ENCODE peak calls at places on chromosomes 7 and 10, in ten cellular contexts. N is fibroblast of lung; B is OCI-LY7; E is cardiac muscle cell; Z is uterus; J is naive thymus-derived CD4-positive, alpha-beta T cell; S is neural progenitor cell; H is left ventricle myocardium inferior; O is suprapubic skin; R is HCT116. I is an unnamed sample.

GRCh38 chr10:132231656-132232552 is 45.2 kb downstream of the DPYSL4 start:
- DNase-seq in N (no peak), B (no peak), E (no peak), Z (no peak), J (peak), S (no peak), H (no peak), O (no peak), R (no peak), I (no peak)

GRCh38 chr7:131629203-131629871 is 72.9 kb upstream of the PODXL start:
- DNase-seq in N (peak), B (no peak), E (no peak), Z (peak), J (no peak), S (no peak), H (peak), O (no peak), R (no peak), I (peak)

GRCh38 chr7:158390460-158390859 is 197.2 kb downstream of the PTPRN2 start:
- DNase-seq in N (no peak), B (no peak), E (no peak), Z (no peak), J (no peak), S (no peak), H (no peak), O (no peak), R (no peak), I (no peak)

GRCh38 chr10:12389154-12389734 is 39.9 kb downstream of the CAMK1D start:
- DNase-seq in N (no peak), B (no peak), E (no peak), Z (no peak), J (no peak), S (no peak), H (no peak), O (peak), R (no peak), I (no peak)

GRCh38 chr10:114306116-114306973 is 67.3 kb downstream of the VWA2 start:
- DNase-seq in N (peak), B (no peak), E (no peak), Z (no peak), J (no peak), S (no peak), H (no peak), O (no peak), R (no peak), I (peak)

GRCh38 chr10:11424456-11425287 is 186.8 kb downstream of the USP6NL start:
- DNase-seq in N (peak), B (peak), E (peak), Z (no peak), J (no peak), S (peak), H (peak), O (peak), R (peak), I (peak)

GRCh38 chr10:35854661-35855060 is 212.6 kb upstream of the FZD8 start:
- DNase-seq in N (no peak), B (no peak), E (no peak), Z (no peak), J (no peak), S (no peak), H (no peak), O (no peak), R (no peak), I (no peak)

GRCh38 chr7:156984209-156984891 is 26.1 kb downstream of the MNX1 start:
- DNase-seq in N (no peak), B (no peak), E (no peak), Z (peak), J (no peak), S (no peak), H (no peak), O (no peak), R (no peak), I (no peak)

GRCh38 chr7:4775281-4776159 is at the start of gene AP5Z1:
- DNase-seq in N (peak), B (peak), E (peak), Z (peak), J (peak), S (peak), H (peak), O (peak), R (peak), I (peak)

GRCh38 chr10:26696786-26697162 is 727 bp upstream of the PDSS1 start:
- DNase-seq in N (no peak), B (no peak), E (no peak), Z (no peak), J (no peak), S (no peak), H (no peak), O (no peak), R (peak), I (no peak)

GRCh38 chr10:92697663-92698511 is 8.1 kb downstream of the HHEX start:
- DNase-seq in N (no peak), B (no peak), E (no peak), Z (no peak), J (no peak), S (no peak), H (no peak), O (no peak), R (no peak), I (no peak)

GRCh38 chr10:105785721-105786120 is 1144.6 kb downstream of the SORCS3 start:
- DNase-seq in N (no peak), B (no peak), E (no peak), Z (no peak), J (no peak), S (no peak), H (no peak), O (no peak), R (no peak), I (no peak)

GRCh38 chr10:124741281-124741921 is 2.8 kb downstream of the FAM53B start:
- DNase-seq in N (peak), B (peak), E (peak), Z (peak), J (peak), S (peak), H (peak), O (no peak), R (peak), I (peak)

GRCh38 chr7:50504646-50505546 is 54.7 kb upstream of the FIGNL1 start:
- DNase-seq in N (no peak), B (no peak), E (no peak), Z (no peak), J (no peak), S (no peak), H (no peak), O (no peak), R (no peak), I (no peak)

GRCh38 chr7:139535252-139535651 is 11.8 kb downstream of the CLEC2L start:
- DNase-seq in N (no peak), B (no peak), E (no peak), Z (no peak), J (no peak), S (no peak), H (no peak), O (no peak), R (no peak), I (no peak)

GRCh38 chr10:19290770-19291169 is 242.2 kb downstream of the MALRD1 start:
- DNase-seq in N (no peak), B (no peak), E (no peak), Z (no peak), J (no peak), S (no peak), H (no peak), O (no peak), R (no peak), I (no peak)

GRCh38 chr10:24385776-24386175 is 176.8 kb downstream of the KIAA1217 start:
- DNase-seq in N (peak), B (no peak), E (no peak), Z (no peak), J (no peak), S (no peak), H (no peak), O (no peak), R (no peak), I (peak)

GRCh38 chr10:12221323-12222298 is 25.6 kb downstream of the CDC123 start:
- DNase-seq in N (peak), B (no peak), E (no peak), Z (no peak), J (no peak), S (no peak), H (no peak), O (no peak), R (peak), I (peak)

GRCh38 chr10:92291921-92292860 is 1.2 kb downstream of the MARCHF5 start:
- DNase-seq in N (peak), B (peak), E (peak), Z (peak), J (peak), S (peak), H (peak), O (no peak), R (peak), I (peak)

GRCh38 chr10:30219977-30220751 is 128.9 kb downstream of the MTPAP start:
- DNase-seq in N (peak), B (peak), E (no peak), Z (no peak), J (no peak), S (peak), H (no peak), O (no peak), R (no peak), I (peak)

GRCh38 chr10:71250405-71250804 is 38.0 kb downstream of the UNC5B start:
- DNase-seq in N (no peak), B (no peak), E (no peak), Z (no peak), J (no peak), S (no peak), H (no peak), O (no peak), R (no peak), I (no peak)

GRCh38 chr10:108424656-108425055 is 1260.2 kb upstream of the SORCS1 start:
- DNase-seq in N (peak), B (no peak), E (no peak), Z (no peak), J (no peak), S (no peak), H (no peak), O (no peak), R (no peak), I (peak)

GRCh38 chr10:101529720-101530553 is 58.1 kb downstream of the POLL start:
- DNase-seq in N (peak), B (no peak), E (no peak), Z (no peak), J (no peak), S (no peak), H (no peak), O (no peak), R (no peak), I (no peak)

GRCh38 chr10:47076949-47077348 is 165.7 kb downstream of the PTPN20 start:
- DNase-seq in N (peak), B (no peak), E (no peak), Z (no peak), J (no peak), S (no peak), H (no peak), O (no peak), R (no peak), I (no peak)

GRCh38 chr7:159065151-159065550 is 79.5 kb downstream of the VIPR2 start:
- DNase-seq in N (no peak), B (no peak), E (no peak), Z (no peak), J (no peak), S (no peak), H (peak), O (peak), R (no peak), I (no peak)

GRCh38 chr10:127976286-127976685 is 69.4 kb downstream of the PTPRE start:
- DNase-seq in N (peak), B (no peak), E (no peak), Z (no peak), J (no peak), S (peak), H (no peak), O (no peak), R (no peak), I (no peak)

GRCh38 chr10:119449760-119450461 is 92.6 kb downstream of the RGS10 start:
- DNase-seq in N (peak), B (peak), E (no peak), Z (peak), J (no peak), S (no peak), H (no peak), O (no peak), R (no peak), I (peak)

GRCh38 chr7:101303102-101303701 is 18.4 kb downstream of the IFT22 start:
- DNase-seq in N (peak), B (no peak), E (no peak), Z (no peak), J (no peak), S (peak), H (no peak), O (no peak), R (no peak), I (no peak)

GRCh38 chr10:5449823-5450222 is 37.5 kb downstream of the NET1 start:
- DNase-seq in N (peak), B (no peak), E (no peak), Z (peak), J (no peak), S (peak), H (no peak), O (no peak), R (no peak), I (peak)
- H3K27ac ChIP-seq in N (peak), B (no peak), E (no peak), Z (peak), J (no peak), S (no peak), H (peak), O (peak), R (no peak), I (peak)

GRCh38 chr7:80721880-80722595 is 83.6 kb downstream of the CD36 start:
- DNase-seq in N (peak), B (no peak), E (no peak), Z (peak), J (no peak), S (peak), H (no peak), O (no peak), R (peak), I (peak)
- H3K4me3 ChIP-seq in N (peak), B (no peak), E (no peak), Z (no peak), J (no peak), S (no peak), H (no peak), O (no peak), R (peak), I (no peak)

DNA sequence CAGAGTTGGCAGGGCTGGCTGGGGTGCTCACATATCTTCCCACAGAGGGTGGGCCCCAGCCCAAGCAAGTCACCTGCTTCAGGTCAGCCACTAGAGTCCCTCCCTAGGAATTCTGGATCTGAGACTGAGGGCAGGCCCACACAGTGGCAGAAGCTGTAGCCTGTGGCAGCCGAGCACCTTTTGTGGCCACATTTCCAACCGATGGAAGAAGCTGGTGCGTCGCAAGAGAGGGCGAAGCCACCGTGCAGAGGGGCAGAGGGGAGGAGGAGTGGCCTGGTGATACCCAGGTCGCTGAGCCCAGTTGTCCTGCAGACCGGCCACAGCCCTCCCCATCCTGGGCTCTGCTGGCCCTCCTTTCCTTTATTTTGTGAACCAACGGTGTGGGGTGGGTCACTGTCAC is 5.3 kb downstream of the POLM start:
- DNase-seq in N (no peak), B (no peak), E (no peak), Z (no peak), J (no peak), S (no peak), H (no peak), O (no peak), R (no peak), I (no peak)
- H3K27ac ChIP-seq in N (no peak), B (no peak), E (no peak), Z (no peak), J (no peak), S (no peak), H (peak), O (no peak), R (no peak), I (no peak)

DNA sequence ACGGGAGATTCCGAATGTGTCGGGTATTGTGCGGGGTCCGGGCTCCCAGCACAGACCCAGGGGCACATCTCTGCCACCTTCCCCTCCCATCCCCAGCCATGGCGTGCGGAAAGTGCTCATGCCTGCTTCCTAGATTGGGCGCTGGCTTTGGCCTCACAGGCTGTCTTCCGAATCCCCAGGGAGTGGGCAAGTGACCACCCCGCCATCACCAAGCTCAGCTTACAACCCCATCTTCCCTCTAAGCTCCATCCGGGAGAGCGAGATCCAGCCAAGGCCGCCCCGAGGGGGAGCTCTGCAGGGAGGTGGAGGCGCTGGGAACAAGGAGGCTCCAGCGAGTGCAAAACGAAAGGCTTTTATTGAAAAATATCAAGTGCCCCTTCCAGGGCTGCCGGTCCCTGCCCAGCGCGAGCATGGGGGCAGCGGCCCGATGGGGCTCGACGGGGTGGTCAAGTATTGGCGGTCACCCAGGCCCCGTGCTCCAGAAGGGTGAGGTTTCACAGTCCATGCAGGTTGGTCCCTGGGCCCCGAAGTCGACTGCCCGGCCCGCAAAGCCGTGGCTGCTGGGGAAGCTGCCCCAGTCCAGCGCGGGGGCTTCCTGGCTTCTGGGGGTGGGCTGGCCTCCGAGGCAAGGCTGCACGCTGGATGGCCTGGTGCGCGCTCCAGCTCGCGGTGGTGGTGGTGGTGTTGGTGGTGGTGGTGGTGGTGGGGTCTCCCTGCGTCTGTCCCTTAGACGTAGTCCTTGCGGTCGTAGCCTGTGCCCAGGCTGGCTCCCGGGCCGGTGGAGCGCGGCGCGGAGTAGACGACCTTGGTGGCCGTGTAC is 1.2 kb downstream of the CLDN3 start:
- DNase-seq in N (no peak), B (no peak), E (no peak), Z (no peak), J (no peak), S (no peak), H (no peak), O (no peak), R (no peak), I (no peak)
- H3K4me3 ChIP-seq in N (no peak), B (no peak), E (no peak), Z (no peak), J (no peak), S (no peak), H (no peak), O (peak), R (peak), I (no peak)

DNA sequence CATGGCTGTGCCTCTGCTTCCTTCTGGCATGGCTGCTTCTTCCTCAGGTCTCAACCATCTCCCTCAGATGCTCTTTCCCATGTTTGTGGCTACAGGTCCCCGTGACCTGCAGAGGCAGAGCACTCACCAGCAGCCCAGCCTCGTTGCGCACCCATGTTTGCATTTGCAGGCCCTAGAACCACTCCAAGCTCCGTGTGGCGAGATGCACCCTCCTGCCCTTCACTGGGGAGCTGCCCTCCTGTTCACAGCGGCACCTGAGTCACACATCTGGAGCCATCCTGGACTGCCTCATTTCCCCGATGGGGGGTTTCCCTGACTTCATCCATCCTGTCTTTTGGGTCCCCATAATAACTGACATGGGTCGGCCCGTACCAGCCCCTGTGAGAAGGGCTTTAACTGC is 35.9 kb downstream of the EGFR start:
- DNase-seq in N (no peak), B (no peak), E (no peak), Z (no peak), J (no peak), S (no peak), H (no peak), O (no peak), R (no peak), I (no peak)
- H3K27ac ChIP-seq in N (no peak), B (no peak), E (no peak), Z (no peak), J (no peak), S (no peak), H (no peak), O (peak), R (no peak), I (peak)

GRCh38 chr10:79046326-79046725 is 22.4 kb upstream of the ZMIZ1 start:
- DNase-seq in N (no peak), B (no peak), E (no peak), Z (no peak), J (peak), S (no peak), H (peak), O (peak), R (no peak), I (no peak)

GRCh38 chr10:79049931-79050895 is 18.6 kb upstream of the ZMIZ1 start:
- DNase-seq in N (peak), B (no peak), E (no peak), Z (peak), J (no peak), S (no peak), H (peak), O (peak), R (no peak), I (no peak)

GRCh38 chr10:79046991-79047874 is 21.5 kb upstream of the ZMIZ1 start:
- DNase-seq in N (no peak), B (no peak), E (peak), Z (peak), J (no peak), S (no peak), H (peak), O (peak), R (no peak), I (no peak)

GRCh38 chr10:79048639-79049550 is 19.9 kb upstream of the ZMIZ1 start:
- DNase-seq in N (no peak), B (no peak), E (no peak), Z (peak), J (no peak), S (no peak), H (peak), O (peak), R (no peak), I (no peak)

DNA sequence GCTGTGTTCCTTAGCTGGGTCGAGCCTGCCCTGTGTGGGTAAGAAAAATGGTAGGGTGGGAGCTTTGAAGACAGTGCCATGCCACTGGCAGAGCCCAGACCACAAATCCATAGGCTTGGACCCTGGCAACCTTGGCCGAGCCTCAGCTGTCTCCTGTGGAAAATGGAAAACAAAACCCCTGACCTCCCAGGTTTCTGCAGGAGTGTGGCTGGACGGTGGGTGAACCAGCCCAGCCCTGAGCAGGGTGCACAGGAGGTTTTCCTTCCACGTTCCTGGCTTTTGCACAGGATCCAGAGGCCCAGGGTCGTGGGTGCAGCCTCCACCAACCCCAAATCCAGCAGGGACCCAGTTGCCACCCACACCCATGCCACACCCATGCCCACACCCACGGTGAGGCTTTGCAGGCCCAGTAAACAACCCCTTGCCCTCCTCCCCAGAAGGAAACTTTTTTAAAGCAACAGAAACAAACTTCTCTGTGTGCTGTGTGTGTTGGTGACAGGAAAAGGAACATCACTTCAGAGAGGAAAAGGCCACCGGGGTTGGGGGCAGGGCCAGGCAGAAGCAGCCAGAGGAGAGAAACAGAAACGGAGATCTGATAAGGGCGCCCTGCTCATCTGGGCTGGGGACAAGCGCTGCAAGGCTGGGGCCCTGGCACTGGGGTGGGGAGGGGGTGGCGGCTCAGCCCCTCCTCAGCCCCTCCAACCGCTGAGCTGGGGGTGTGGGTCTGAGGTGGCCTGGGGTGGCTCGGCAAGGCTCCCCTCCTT is 20.7 kb upstream of the ZMIZ1 start:
- DNase-seq in N (no peak), B (no peak), E (no peak), Z (peak), J (peak), S (no peak), H (peak), O (peak), R (no peak), I (no peak)
- H3K4me3 ChIP-seq in N (no peak), B (no peak), E (no peak), Z (no peak), J (peak), S (no peak), H (no peak), O (no peak), R (no peak), I (no peak)

I was measured in brain microvascular endothelial cell.